ENCODE peak calls at places on chromosomes 1 and 21, in six cellular contexts. L, K, J, O, U and I are unnamed samples.

GRCh38 chr1:228496084-228496483 is 8.9 kb downstream of the RNF187 start:
- DNase-seq in L (no peak), K (no peak), J (no peak), O (no peak), U (no peak), I (no peak)

GRCh38 chr21:26843912-26844257 is 1.3 kb downstream of the ADAMTS1 start:
- DNase-seq in L (no peak), K (peak), J (no peak), O (no peak), U (no peak), I (peak)

GRCh38 chr1:81433676-81434075 is 367.1 kb upstream of the ADGRL2 start:
- DNase-seq in L (no peak), K (no peak), J (no peak), O (no peak), U (no peak), I (no peak)

GRCh38 chr21:36806103-36806502 is 107.2 kb downstream of the SIM2 start:
- DNase-seq in L (no peak), K (no peak), J (no peak), O (no peak), U (no peak), I (no peak)

GRCh38 chr1:172054172-172054571 is 212.9 kb downstream of the DNM3 start:
- DNase-seq in L (no peak), K (no peak), J (no peak), O (no peak), U (no peak), I (no peak)

GRCh38 chr1:153922076-153922837 is 515 bp downstream of the GATAD2B start:
- DNase-seq in L (no peak), K (peak), J (no peak), O (peak), U (no peak), I (no peak)

GRCh38 chr1:226424228-226425003 is 16.5 kb upstream of the PARP1 start:
- DNase-seq in L (peak), K (no peak), J (no peak), O (peak), U (no peak), I (peak)

GRCh38 chr1:160539896-160540858 is 17.1 kb upstream of the SLAMF6 start:
- DNase-seq in L (no peak), K (peak), J (no peak), O (peak), U (no peak), I (no peak)

GRCh38 chr1:81600363-81600762 is 200.4 kb upstream of the ADGRL2 start:
- DNase-seq in L (no peak), K (no peak), J (no peak), O (no peak), U (no peak), I (no peak)

GRCh38 chr1:117605811-117606607 is at the start of gene TENT5C:
- DNase-seq in L (peak), K (peak), J (peak), O (peak), U (peak), I (peak)
- TF ChIP-seq CTCF in L (no peak), K (no peak), J (no peak), O (no peak), U (no peak), I (no peak)

GRCh38 chr1:199333180-199333579 is 694.3 kb upstream of the NR5A2 start:
- DNase-seq in L (no peak), K (no peak), J (no peak), O (no peak), U (no peak), I (no peak)

GRCh38 chr1:199335496-199335895 is 692.0 kb upstream of the NR5A2 start:
- DNase-seq in L (no peak), K (no peak), J (no peak), O (no peak), U (no peak), I (no peak)

GRCh38 chr1:199338760-199339159 is 688.8 kb upstream of the NR5A2 start:
- DNase-seq in L (no peak), K (no peak), J (no peak), O (no peak), U (no peak), I (no peak)

DNA sequence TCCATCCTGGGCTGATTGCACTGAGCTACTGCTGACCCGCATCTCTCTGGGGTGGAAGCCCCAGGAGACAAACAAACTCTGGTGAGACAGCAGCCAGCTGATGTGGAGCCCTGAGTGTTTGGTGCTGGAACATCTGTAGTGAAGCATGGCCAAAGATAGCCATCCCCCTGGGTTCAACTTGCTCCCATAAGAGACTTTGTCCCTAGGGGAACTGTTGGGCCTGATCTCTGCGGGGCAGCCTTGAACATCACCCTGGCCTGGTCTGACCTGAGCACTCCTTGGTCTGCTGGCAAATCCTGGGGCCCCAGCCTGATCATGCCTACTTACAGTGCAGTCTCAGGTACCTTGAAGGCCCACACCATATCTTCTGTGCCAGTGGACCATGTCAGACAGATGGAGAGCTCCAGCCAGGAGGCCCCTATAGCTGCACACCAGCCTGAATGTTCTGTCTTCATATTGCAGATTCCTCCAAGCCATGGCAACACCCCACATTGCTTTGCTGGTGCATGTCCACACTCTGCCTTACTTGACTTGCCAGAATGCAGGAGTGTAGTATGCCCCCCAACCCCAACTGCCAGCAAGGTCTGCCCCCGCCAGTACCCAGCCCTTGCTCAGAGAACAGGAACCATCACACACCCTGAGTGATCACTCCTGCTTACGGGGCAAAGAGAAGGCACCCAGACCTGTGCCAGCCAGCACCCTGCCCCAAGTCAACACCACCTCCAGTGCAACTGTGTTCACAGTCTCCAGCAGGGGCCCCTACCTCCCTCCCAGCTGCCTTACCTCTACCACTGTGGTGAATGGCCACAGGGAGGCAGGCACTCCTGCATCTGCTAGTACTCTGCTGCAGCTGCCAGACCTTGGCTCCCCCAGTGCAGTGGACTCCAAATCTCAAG is 690.5 kb upstream of the NR5A2 start:
- DNase-seq in L (no peak), K (no peak), J (no peak), O (peak), U (no peak), I (no peak)
- TF ChIP-seq CTCF in L (peak), K (no peak), J (no peak), O (peak), U (no peak), I (no peak)

GRCh38 chr1:5997316-5997715 is 5.1 kb upstream of the NPHP4 start:
- DNase-seq in L (no peak), K (no peak), J (peak), O (no peak), U (no peak), I (no peak)

GRCh38 chr1:5993553-5994510 is 1.6 kb upstream of the NPHP4 start:
- DNase-seq in L (no peak), K (no peak), J (no peak), O (no peak), U (no peak), I (no peak)

GRCh38 chr1:5996641-5997270 is 4.5 kb upstream of the NPHP4 start:
- DNase-seq in L (no peak), K (no peak), J (no peak), O (no peak), U (no peak), I (no peak)

GRCh38 chr1:5994713-5995621 is 2.7 kb upstream of the NPHP4 start:
- DNase-seq in L (no peak), K (no peak), J (no peak), O (no peak), U (no peak), I (no peak)

DNA sequence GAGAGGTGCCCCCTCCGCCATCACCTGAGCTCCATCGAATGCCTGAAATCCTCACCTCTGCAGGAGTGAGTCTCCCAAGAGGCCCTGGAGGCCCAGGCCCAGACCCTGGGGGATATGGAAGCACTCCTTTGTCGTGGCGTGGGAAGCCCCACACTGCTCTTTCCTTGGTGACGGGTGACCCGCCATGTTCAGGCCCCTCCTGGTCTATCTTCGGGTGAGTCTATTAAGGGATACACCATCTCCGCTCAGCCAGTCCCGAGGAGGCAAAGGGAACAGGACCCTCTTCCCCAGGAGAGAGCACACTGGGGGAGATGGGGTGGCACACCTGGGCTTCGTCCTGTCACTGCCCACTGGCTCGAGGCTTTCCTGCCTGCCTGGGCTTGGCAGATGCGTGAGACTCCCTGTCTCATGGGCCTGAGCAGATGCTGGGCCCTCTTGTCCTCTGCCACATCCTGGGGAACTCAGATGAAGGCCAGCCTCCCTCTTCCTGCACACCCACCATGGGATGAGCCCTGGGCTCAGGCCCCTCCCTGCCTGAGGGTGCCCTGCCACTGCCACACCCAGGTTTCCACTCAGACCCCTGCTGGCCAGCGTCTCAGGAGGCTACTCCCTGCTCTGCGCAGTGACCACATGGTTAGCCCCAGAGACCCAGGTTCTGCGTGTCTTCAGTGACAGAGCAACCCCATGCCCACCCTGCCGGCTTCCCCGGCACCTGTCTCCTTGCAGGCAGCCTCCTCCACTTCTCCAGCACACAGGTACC is 3.8 kb upstream of the NPHP4 start:
- DNase-seq in L (no peak), K (no peak), J (no peak), O (no peak), U (no peak), I (no peak)
- TF ChIP-seq CTCF in L (no peak), K (no peak), J (no peak), O (no peak), U (no peak), I (no peak)

GRCh38 chr21:20040768-20041167 is 957.4 kb upstream of the NCAM2 start:
- DNase-seq in L (no peak), K (no peak), J (no peak), O (no peak), U (no peak), I (no peak)
- TF ChIP-seq CTCF in L (no peak), K (peak), J (no peak), O (peak), U (no peak), I (no peak)

DNA sequence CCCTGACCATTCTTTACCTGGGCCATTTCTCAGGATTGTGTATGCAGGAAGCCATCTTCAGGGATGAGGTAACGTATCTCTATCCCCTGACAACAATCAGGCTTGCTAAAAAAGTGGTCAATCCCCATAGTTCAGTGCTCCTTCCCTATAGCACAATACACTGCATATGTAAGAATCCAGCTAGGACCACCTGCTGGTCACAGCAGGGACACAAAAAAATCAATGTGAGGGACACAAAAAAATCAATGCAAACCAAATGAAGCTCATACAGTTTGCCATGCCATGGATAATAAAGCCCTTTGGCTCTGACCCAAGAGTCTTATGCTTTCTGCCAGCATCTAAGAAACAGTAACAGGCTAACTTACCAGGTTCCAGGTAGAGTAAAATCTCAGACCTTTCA is 16.3 kb downstream of the ACBD6 start:
- DNase-seq in L (no peak), K (no peak), J (no peak), O (no peak), U (no peak), I (no peak)
- TF ChIP-seq CTCF in L (no peak), K (no peak), J (no peak), O (no peak), U (peak), I (peak)

GRCh38 chr1:15403962-15404580 is 5.6 kb upstream of the EFHD2 start:
- DNase-seq in L (no peak), K (no peak), J (no peak), O (no peak), U (no peak), I (no peak)
- TF ChIP-seq CTCF in L (no peak), K (no peak), J (no peak), O (peak), U (no peak), I (no peak)

GRCh38 chr1:230067871-230068814 is 1.1 kb downstream of the GALNT2 start:
- DNase-seq in L (no peak), K (peak), J (no peak), O (peak), U (no peak), I (peak)
- TF ChIP-seq CTCF in L (no peak), K (no peak), J (no peak), O (peak), U (no peak), I (peak)

DNA sequence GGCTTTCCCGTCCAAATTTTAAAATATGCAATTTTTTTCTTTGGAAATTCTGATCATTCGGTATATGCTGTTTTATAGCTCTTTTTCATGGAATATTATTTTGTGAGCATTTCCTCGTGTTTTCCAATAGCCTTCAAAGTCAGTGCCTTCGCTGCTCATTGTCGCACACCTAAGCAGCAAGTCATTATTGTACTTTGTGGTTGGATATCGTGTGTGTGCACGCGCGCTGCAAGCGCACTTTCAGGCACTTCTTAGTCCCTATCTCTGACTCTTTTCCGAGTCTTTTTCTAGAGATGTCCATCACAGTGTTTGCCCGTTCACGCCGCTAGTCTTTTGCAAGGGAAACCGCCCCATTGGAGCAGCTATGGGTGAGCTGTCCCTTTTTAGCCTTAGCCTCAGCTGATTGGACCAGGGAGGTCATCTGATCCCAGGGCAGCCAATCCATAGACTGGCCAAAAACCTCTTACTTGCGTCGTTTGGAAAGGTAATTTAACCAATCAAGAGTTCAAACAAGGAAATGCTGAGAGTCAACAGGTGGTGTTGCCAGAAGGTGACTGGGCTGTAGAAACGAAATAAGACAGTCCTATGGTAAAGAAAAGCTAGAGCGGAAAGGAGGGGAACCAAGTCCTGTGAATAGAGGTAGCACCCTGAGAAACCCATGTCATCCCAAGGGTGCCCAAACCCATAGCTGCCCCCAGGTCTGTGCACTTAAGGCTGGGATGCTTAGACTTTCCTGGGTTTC is 710 bp upstream of the HYI start:
- DNase-seq in L (peak), K (peak), J (peak), O (peak), U (peak), I (peak)
- TF ChIP-seq CTCF in L (no peak), K (no peak), J (no peak), O (peak), U (no peak), I (no peak)

GRCh38 chr1:235919797-235920475 is 53.2 kb upstream of the LYST start:
- DNase-seq in L (no peak), K (no peak), J (no peak), O (peak), U (no peak), I (peak)
- TF ChIP-seq CTCF in L (no peak), K (no peak), J (no peak), O (no peak), U (no peak), I (no peak)

GRCh38 chr1:204445860-204446412 is 34.3 kb upstream of the PPP1R15B start:
- DNase-seq in L (no peak), K (no peak), J (no peak), O (peak), U (no peak), I (peak)
- TF ChIP-seq CTCF in L (peak), K (no peak), J (no peak), O (peak), U (peak), I (peak)